ENCODE peak calls at places on chromosomes 4 and X, in nine cellular contexts. One of them, this sample, is unnamed.

GRCh38 chr4:112840061-112840460 is 203.1 kb downstream of the LARP7 start:
- DNase-seq in CD8-positive, alpha-beta memory T cell: no peak
- DNase-seq in heart left ventricle: no peak
- DNase-seq in ascending aorta: no peak
- DNase-seq in left ventricle myocardium inferior: no peak
- DNase-seq in colonic mucosa: no peak
- DNase-seq in endothelial cell of umbilical vein: no peak
- DNase-seq in Peyer's patch: no peak
- DNase-seq in body of pancreas: no peak
- DNase-seq in this sample: no peak

GRCh38 chr4:35286434-35286833 is 957.9 kb downstream of the ARAP2 start:
- DNase-seq in endothelial cell of umbilical vein: no peak
- DNase-seq in colonic mucosa: no peak
- DNase-seq in heart left ventricle: no peak
- DNase-seq in CD8-positive, alpha-beta memory T cell: no peak
- DNase-seq in ascending aorta: no peak
- DNase-seq in Peyer's patch: no peak
- DNase-seq in body of pancreas: no peak
- DNase-seq in left ventricle myocardium inferior: no peak
- DNase-seq in this sample: no peak

GRCh38 chrX:16101581-16101980 is 21.8 kb upstream of the GRPR start:
- DNase-seq in colonic mucosa: no peak
- DNase-seq in heart left ventricle: no peak
- DNase-seq in ascending aorta: no peak
- DNase-seq in Peyer's patch: no peak
- DNase-seq in endothelial cell of umbilical vein: no peak
- DNase-seq in left ventricle myocardium inferior: no peak
- DNase-seq in body of pancreas: no peak
- DNase-seq in CD8-positive, alpha-beta memory T cell: no peak
- DNase-seq in this sample: no peak

GRCh38 chr4:93981594-93981993 is 153.0 kb downstream of the ATOH1 start:
- DNase-seq in Peyer's patch: no peak
- DNase-seq in heart left ventricle: no peak
- DNase-seq in left ventricle myocardium inferior: no peak
- DNase-seq in endothelial cell of umbilical vein: peak; percentile 20
- DNase-seq in body of pancreas: no peak
- DNase-seq in ascending aorta: no peak
- DNase-seq in colonic mucosa: no peak
- DNase-seq in CD8-positive, alpha-beta memory T cell: no peak
- DNase-seq in this sample: no peak

GRCh38 chr4:7034262-7035081 is 8.7 kb upstream of the TADA2B start:
- DNase-seq in heart left ventricle: no peak
- DNase-seq in Peyer's patch: no peak
- DNase-seq in body of pancreas: peak; percentile 76
- DNase-seq in ascending aorta: no peak
- DNase-seq in colonic mucosa: no peak
- DNase-seq in CD8-positive, alpha-beta memory T cell: no peak
- DNase-seq in left ventricle myocardium inferior: no peak
- DNase-seq in endothelial cell of umbilical vein: no peak
- DNase-seq in this sample: peak; percentile 83

GRCh38 chr4:8419222-8420041 is 21.1 kb downstream of the ACOX3 start:
- DNase-seq in heart left ventricle: no peak
- DNase-seq in left ventricle myocardium inferior: no peak
- DNase-seq in Peyer's patch: no peak
- DNase-seq in colonic mucosa: no peak
- DNase-seq in ascending aorta: no peak
- DNase-seq in body of pancreas: no peak
- DNase-seq in CD8-positive, alpha-beta memory T cell: no peak
- DNase-seq in endothelial cell of umbilical vein: no peak
- DNase-seq in this sample: no peak

GRCh38 chrX:118347131-118347530 is 1.2 kb downstream of the WDR44 start:
- DNase-seq in CD8-positive, alpha-beta memory T cell: no peak
- DNase-seq in ascending aorta: no peak
- DNase-seq in heart left ventricle: no peak
- DNase-seq in colonic mucosa: no peak
- DNase-seq in Peyer's patch: no peak
- DNase-seq in left ventricle myocardium inferior: no peak
- DNase-seq in endothelial cell of umbilical vein: peak; percentile 63
- DNase-seq in body of pancreas: no peak
- DNase-seq in this sample: no peak

GRCh38 chr4:88007304-88008132 is at the start of gene PKD2:
- DNase-seq in body of pancreas: peak; percentile 84
- DNase-seq in Peyer's patch: peak; percentile 87
- DNase-seq in heart left ventricle: peak; percentile 93
- DNase-seq in left ventricle myocardium inferior: peak; percentile 91
- DNase-seq in endothelial cell of umbilical vein: peak; percentile 73
- DNase-seq in colonic mucosa: peak; percentile 89
- DNase-seq in CD8-positive, alpha-beta memory T cell: peak; percentile 74
- DNase-seq in ascending aorta: no peak
- DNase-seq in this sample: peak; percentile 94

GRCh38 chr4:134126161-134126560 is 75.4 kb downstream of the PABPC4L start:
- DNase-seq in colonic mucosa: no peak
- DNase-seq in Peyer's patch: no peak
- DNase-seq in ascending aorta: no peak
- DNase-seq in body of pancreas: no peak
- DNase-seq in endothelial cell of umbilical vein: no peak
- DNase-seq in CD8-positive, alpha-beta memory T cell: no peak
- DNase-seq in left ventricle myocardium inferior: no peak
- DNase-seq in heart left ventricle: no peak
- DNase-seq in this sample: no peak

GRCh38 chrX:38513087-38513742 is 48.1 kb upstream of the TSPAN7 start:
- DNase-seq in Peyer's patch: no peak
- DNase-seq in left ventricle myocardium inferior: no peak
- DNase-seq in heart left ventricle: no peak
- DNase-seq in ascending aorta: no peak
- DNase-seq in CD8-positive, alpha-beta memory T cell: no peak
- DNase-seq in colonic mucosa: no peak
- DNase-seq in endothelial cell of umbilical vein: no peak
- DNase-seq in body of pancreas: no peak
- DNase-seq in this sample: no peak

GRCh38 chr4:95289028-95289634 is 259.6 kb downstream of the UNC5C start:
- DNase-seq in body of pancreas: no peak
- DNase-seq in left ventricle myocardium inferior: no peak
- DNase-seq in endothelial cell of umbilical vein: peak; percentile 92
- DNase-seq in ascending aorta: no peak
- DNase-seq in CD8-positive, alpha-beta memory T cell: no peak
- DNase-seq in heart left ventricle: no peak
- DNase-seq in colonic mucosa: no peak
- DNase-seq in Peyer's patch: no peak
- DNase-seq in this sample: no peak

GRCh38 chr4:53777244-53777984 is 186.1 kb upstream of the LNX1 start:
- DNase-seq in ascending aorta: no peak
- DNase-seq in left ventricle myocardium inferior: no peak
- DNase-seq in colonic mucosa: no peak
- DNase-seq in CD8-positive, alpha-beta memory T cell: no peak
- DNase-seq in Peyer's patch: no peak
- DNase-seq in heart left ventricle: no peak
- DNase-seq in endothelial cell of umbilical vein: no peak
- DNase-seq in body of pancreas: no peak
- DNase-seq in this sample: no peak

GRCh38 chr4:100581337-100581736 is 63.5 kb upstream of the EMCN start:
- DNase-seq in body of pancreas: no peak
- DNase-seq in Peyer's patch: no peak
- DNase-seq in colonic mucosa: no peak
- DNase-seq in endothelial cell of umbilical vein: no peak
- DNase-seq in ascending aorta: no peak
- DNase-seq in left ventricle myocardium inferior: no peak
- DNase-seq in heart left ventricle: no peak
- DNase-seq in CD8-positive, alpha-beta memory T cell: no peak
- DNase-seq in this sample: no peak

GRCh38 chr4:119221412-119221811 is 8.9 kb downstream of the USP53 start:
- DNase-seq in heart left ventricle: no peak
- DNase-seq in ascending aorta: no peak
- DNase-seq in colonic mucosa: no peak
- DNase-seq in body of pancreas: no peak
- DNase-seq in left ventricle myocardium inferior: no peak
- DNase-seq in Peyer's patch: no peak
- DNase-seq in endothelial cell of umbilical vein: no peak
- DNase-seq in CD8-positive, alpha-beta memory T cell: no peak
- DNase-seq in this sample: no peak
- H3K36me3 ChIP-seq in heart left ventricle: peaks cover 60% of the 10 kb centered on the region
- H3K36me3 ChIP-seq in ascending aorta: peaks cover 65% of the 10 kb centered on the region
- H3K36me3 ChIP-seq in colonic mucosa: no peaks in the 10 kb centered on the region
- H3K36me3 ChIP-seq in body of pancreas: peaks cover 3% of the 10 kb centered on the region
- H3K36me3 ChIP-seq in left ventricle myocardium inferior: peaks cover 73% of the 10 kb centered on the region
- H3K36me3 ChIP-seq in Peyer's patch: peaks cover 39% of the 10 kb centered on the region
- H3K36me3 ChIP-seq in endothelial cell of umbilical vein: peaks cover 16% of the 10 kb centered on the region
- H3K36me3 ChIP-seq in CD8-positive, alpha-beta memory T cell: peaks cover 8% of the 10 kb centered on the region
- H3K36me3 ChIP-seq in this sample: peaks cover 2% of the 10 kb centered on the region

GRCh38 chr4:25399502-25399901 is 22.4 kb downstream of the ANAPC4 start:
- DNase-seq in heart left ventricle: no peak
- DNase-seq in ascending aorta: no peak
- DNase-seq in left ventricle myocardium inferior: no peak
- DNase-seq in Peyer's patch: no peak
- DNase-seq in CD8-positive, alpha-beta memory T cell: no peak
- DNase-seq in colonic mucosa: no peak
- DNase-seq in body of pancreas: no peak
- DNase-seq in endothelial cell of umbilical vein: no peak
- DNase-seq in this sample: no peak
- H3K36me3 ChIP-seq in heart left ventricle: peaks cover 98% of the 10 kb centered on the region
- H3K36me3 ChIP-seq in ascending aorta: peaks cover 58% of the 10 kb centered on the region
- H3K36me3 ChIP-seq in left ventricle myocardium inferior: peaks cover 96% of the 10 kb centered on the region
- H3K36me3 ChIP-seq in Peyer's patch: peaks cover 74% of the 10 kb centered on the region
- H3K36me3 ChIP-seq in CD8-positive, alpha-beta memory T cell: peaks cover 33% of the 10 kb centered on the region
- H3K36me3 ChIP-seq in colonic mucosa: peaks cover 12% of the 10 kb centered on the region
- H3K36me3 ChIP-seq in body of pancreas: peaks cover 21% of the 10 kb centered on the region
- H3K36me3 ChIP-seq in endothelial cell of umbilical vein: peaks cover 15% of the 10 kb centered on the region
- H3K36me3 ChIP-seq in this sample: peaks cover 12% of the 10 kb centered on the region

DNA sequence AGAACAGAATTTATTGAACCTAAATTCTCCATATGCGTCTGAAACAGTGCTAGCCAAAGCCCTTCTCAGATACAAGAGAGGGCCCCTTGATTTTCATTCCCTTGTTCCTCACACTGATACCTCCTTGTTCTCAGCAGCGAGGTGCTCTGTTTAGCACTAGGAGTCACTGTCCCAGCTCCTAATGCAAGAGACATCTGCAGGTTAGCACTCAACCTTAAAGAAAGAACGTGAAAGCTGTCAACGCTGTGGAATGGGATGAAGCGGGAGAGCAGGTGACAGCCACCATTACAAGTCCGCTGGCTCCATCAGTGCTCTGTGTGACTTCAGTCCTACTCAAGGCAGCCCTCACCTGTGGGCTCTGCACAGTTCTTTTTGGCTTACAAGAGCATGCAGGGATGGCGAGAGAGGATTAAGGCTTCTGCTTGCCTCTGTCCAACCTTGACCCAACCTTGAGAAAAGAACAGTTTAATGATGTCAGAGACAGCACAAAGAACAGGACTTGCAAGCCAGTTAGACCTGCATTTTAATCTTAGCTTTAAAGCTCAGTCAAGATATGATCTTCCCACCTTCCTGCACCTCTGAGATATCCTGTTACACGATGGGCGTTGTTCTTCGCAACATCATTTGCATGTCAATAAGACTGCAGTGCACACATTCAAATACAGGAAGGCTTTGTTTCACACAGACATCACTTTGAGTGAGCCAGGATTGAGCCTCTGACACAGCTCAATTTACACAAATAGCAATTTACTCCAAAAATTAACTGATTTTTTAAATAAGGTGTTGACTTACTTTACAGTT is 95.1 kb downstream of the ARSF start:
- DNase-seq in CD8-positive, alpha-beta memory T cell: no peak
- DNase-seq in left ventricle myocardium inferior: no peak
- DNase-seq in Peyer's patch: no peak
- DNase-seq in body of pancreas: no peak
- DNase-seq in endothelial cell of umbilical vein: no peak
- DNase-seq in ascending aorta: no peak
- DNase-seq in heart left ventricle: no peak
- DNase-seq in colonic mucosa: no peak
- DNase-seq in this sample: peak; percentile 35
- H3K36me3 ChIP-seq in CD8-positive, alpha-beta memory T cell: no peaks in the 10 kb centered on the region
- H3K36me3 ChIP-seq in left ventricle myocardium inferior: no peaks in the 10 kb centered on the region
- H3K36me3 ChIP-seq in Peyer's patch: no peaks in the 10 kb centered on the region
- H3K36me3 ChIP-seq in body of pancreas: no peaks in the 10 kb centered on the region
- H3K36me3 ChIP-seq in endothelial cell of umbilical vein: no peaks in the 10 kb centered on the region
- H3K36me3 ChIP-seq in ascending aorta: no peaks in the 10 kb centered on the region
- H3K36me3 ChIP-seq in heart left ventricle: no peaks in the 10 kb centered on the region
- H3K36me3 ChIP-seq in colonic mucosa: no peaks in the 10 kb centered on the region
- H3K36me3 ChIP-seq in this sample: no peaks in the 10 kb centered on the region

GRCh38 chr4:3183008-3183407 is 66.0 kb upstream of the MSANTD1 start:
- DNase-seq in Peyer's patch: no peak
- DNase-seq in body of pancreas: peak; percentile 41
- DNase-seq in heart left ventricle: no peak
- DNase-seq in colonic mucosa: no peak
- DNase-seq in ascending aorta: no peak
- DNase-seq in left ventricle myocardium inferior: no peak
- DNase-seq in CD8-positive, alpha-beta memory T cell: no peak
- DNase-seq in endothelial cell of umbilical vein: no peak
- DNase-seq in this sample: no peak

GRCh38 chr4:3176625-3177229 is 72.2 kb upstream of the MSANTD1 start:
- DNase-seq in heart left ventricle: no peak
- DNase-seq in colonic mucosa: peak; percentile 22
- DNase-seq in CD8-positive, alpha-beta memory T cell: no peak
- DNase-seq in ascending aorta: no peak
- DNase-seq in Peyer's patch: no peak
- DNase-seq in body of pancreas: peak; percentile 95
- DNase-seq in endothelial cell of umbilical vein: no peak
- DNase-seq in left ventricle myocardium inferior: no peak
- DNase-seq in this sample: no peak

GRCh38 chr4:3178351-3178750 is 70.6 kb upstream of the MSANTD1 start:
- DNase-seq in Peyer's patch: no peak
- DNase-seq in colonic mucosa: no peak
- DNase-seq in CD8-positive, alpha-beta memory T cell: no peak
- DNase-seq in heart left ventricle: no peak
- DNase-seq in ascending aorta: no peak
- DNase-seq in left ventricle myocardium inferior: no peak
- DNase-seq in body of pancreas: no peak
- DNase-seq in endothelial cell of umbilical vein: no peak
- DNase-seq in this sample: no peak

GRCh38 chr4:3177905-3178304 is 71.1 kb upstream of the MSANTD1 start:
- DNase-seq in heart left ventricle: no peak
- DNase-seq in ascending aorta: no peak
- DNase-seq in colonic mucosa: no peak
- DNase-seq in body of pancreas: peak; percentile 55
- DNase-seq in endothelial cell of umbilical vein: no peak
- DNase-seq in CD8-positive, alpha-beta memory T cell: no peak
- DNase-seq in Peyer's patch: no peak
- DNase-seq in left ventricle myocardium inferior: no peak
- DNase-seq in this sample: no peak

DNA sequence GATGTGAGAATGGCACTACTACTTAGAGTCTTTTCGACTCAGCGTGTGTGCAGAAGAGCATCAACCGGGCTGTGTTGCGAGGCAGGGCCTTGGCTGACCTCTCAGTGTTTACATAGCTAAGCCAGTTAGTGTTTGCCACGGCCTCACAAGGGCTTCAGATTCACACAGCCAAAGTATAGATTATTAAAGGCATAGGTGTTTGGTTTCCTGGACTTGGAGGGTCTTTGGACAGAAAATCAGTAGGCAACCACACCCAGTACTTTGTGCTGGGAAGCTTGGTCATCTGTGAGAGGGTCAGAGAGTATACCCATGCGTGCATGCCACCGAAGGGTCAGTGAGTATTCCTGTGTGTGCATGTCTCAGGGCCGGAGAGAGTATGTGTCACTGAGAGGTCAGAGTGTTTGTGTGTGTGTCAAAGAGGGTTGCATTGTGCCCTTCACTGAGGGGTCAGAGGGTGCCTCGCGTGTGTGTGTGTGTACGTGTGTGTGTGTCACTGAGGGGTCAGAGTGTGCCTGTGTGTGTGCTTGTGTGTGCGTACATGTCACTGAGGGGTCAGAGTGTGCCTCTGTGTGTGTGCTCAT is 69.7 kb upstream of the MSANTD1 start:
- DNase-seq in CD8-positive, alpha-beta memory T cell: no peak
- DNase-seq in heart left ventricle: no peak
- DNase-seq in colonic mucosa: no peak
- DNase-seq in Peyer's patch: no peak
- DNase-seq in ascending aorta: no peak
- DNase-seq in left ventricle myocardium inferior: no peak
- DNase-seq in endothelial cell of umbilical vein: no peak
- DNase-seq in body of pancreas: peak; percentile 76
- DNase-seq in this sample: no peak
- H3K36me3 ChIP-seq in CD8-positive, alpha-beta memory T cell: peaks cover 30% of the 10 kb centered on the region
- H3K36me3 ChIP-seq in heart left ventricle: peaks cover 96% of the 10 kb centered on the region
- H3K36me3 ChIP-seq in colonic mucosa: peaks cover 5% of the 10 kb centered on the region
- H3K36me3 ChIP-seq in Peyer's patch: peaks cover 89% of the 10 kb centered on the region
- H3K36me3 ChIP-seq in ascending aorta: peaks cover 78% of the 10 kb centered on the region
- H3K36me3 ChIP-seq in left ventricle myocardium inferior: peaks cover 86% of the 10 kb centered on the region
- H3K36me3 ChIP-seq in endothelial cell of umbilical vein: peaks cover 9% of the 10 kb centered on the region
- H3K36me3 ChIP-seq in body of pancreas: no peaks in the 10 kb centered on the region
- H3K36me3 ChIP-seq in this sample: peaks cover 22% of the 10 kb centered on the region

This sample was measured in H7.